ENCODE peak calls at places on chromosome 17, in ten cellular contexts. One of them, this sample, is unnamed.

GRCh38 chr17:13558588-13558987 is 43.1 kb downstream of the HS3ST3A1 start:
- DNase-seq in lung: no peak
- DNase-seq in mammary epithelial cell: no peak
- DNase-seq in body of pancreas: no peak
- DNase-seq in cardiac muscle cell: no peak
- DNase-seq in heart right ventricle: no peak
- DNase-seq in IMR-90: no peak
- DNase-seq in thoracic aorta: no peak
- DNase-seq in tibial artery: no peak
- DNase-seq in H9: no peak
- DNase-seq in this sample: no peak

GRCh38 chr17:46854515-46854914 is 3.1 kb downstream of the WNT9B start:
- DNase-seq in lung: no peak
- DNase-seq in mammary epithelial cell: no peak
- DNase-seq in body of pancreas: no peak
- DNase-seq in cardiac muscle cell: no peak
- DNase-seq in heart right ventricle: no peak
- DNase-seq in IMR-90: no peak
- DNase-seq in thoracic aorta: no peak
- DNase-seq in tibial artery: no peak
- DNase-seq in H9: no peak
- DNase-seq in this sample: no peak

GRCh38 chr17:46811978-46812583 is 6.4 kb downstream of the WNT3 start:
- DNase-seq in lung: no peak
- DNase-seq in mammary epithelial cell: peak
- DNase-seq in body of pancreas: no peak
- DNase-seq in cardiac muscle cell: no peak
- DNase-seq in heart right ventricle: no peak
- DNase-seq in IMR-90: peak
- DNase-seq in thoracic aorta: no peak
- DNase-seq in tibial artery: no peak
- DNase-seq in H9: no peak
- DNase-seq in this sample: peak

GRCh38 chr17:70086468-70086867 is 11.4 kb downstream of the KCNJ16 start:
- DNase-seq in lung: no peak
- DNase-seq in mammary epithelial cell: no peak
- DNase-seq in body of pancreas: no peak
- DNase-seq in cardiac muscle cell: no peak
- DNase-seq in heart right ventricle: no peak
- DNase-seq in IMR-90: peak
- DNase-seq in thoracic aorta: no peak
- DNase-seq in tibial artery: no peak
- DNase-seq in H9: no peak
- DNase-seq in this sample: no peak

GRCh38 chr17:12789976-12790805 is 893 bp downstream of the ARHGAP44 start:
- DNase-seq in lung: peak
- DNase-seq in mammary epithelial cell: no peak
- DNase-seq in body of pancreas: peak
- DNase-seq in cardiac muscle cell: peak
- DNase-seq in heart right ventricle: no peak
- DNase-seq in IMR-90: no peak
- DNase-seq in thoracic aorta: no peak
- DNase-seq in tibial artery: no peak
- DNase-seq in H9: peak
- DNase-seq in this sample: peak

GRCh38 chr17:60079401-60079861 is 710 bp upstream of the HEATR6 start:
- DNase-seq in lung: no peak
- DNase-seq in mammary epithelial cell: peak
- DNase-seq in body of pancreas: no peak
- DNase-seq in cardiac muscle cell: peak
- DNase-seq in heart right ventricle: no peak
- DNase-seq in IMR-90: no peak
- DNase-seq in thoracic aorta: no peak
- DNase-seq in tibial artery: no peak
- DNase-seq in H9: no peak
- DNase-seq in this sample: no peak

GRCh38 chr17:48432820-48433775 is 3.1 kb upstream of the SKAP1 start:
- DNase-seq in lung: no peak
- DNase-seq in mammary epithelial cell: no peak
- DNase-seq in body of pancreas: no peak
- DNase-seq in cardiac muscle cell: no peak
- DNase-seq in heart right ventricle: no peak
- DNase-seq in IMR-90: no peak
- DNase-seq in thoracic aorta: no peak
- DNase-seq in tibial artery: no peak
- DNase-seq in H9: no peak
- DNase-seq in this sample: no peak

GRCh38 chr17:34378664-34379101 is 15.7 kb upstream of the CCL1 start:
- DNase-seq in lung: no peak
- DNase-seq in mammary epithelial cell: no peak
- DNase-seq in body of pancreas: no peak
- DNase-seq in cardiac muscle cell: no peak
- DNase-seq in heart right ventricle: no peak
- DNase-seq in IMR-90: no peak
- DNase-seq in thoracic aorta: no peak
- DNase-seq in tibial artery: no peak
- DNase-seq in H9: no peak
- DNase-seq in this sample: no peak

GRCh38 chr17:30556374-30557332 is 79.4 kb downstream of the GOSR1 start:
- DNase-seq in lung: no peak
- DNase-seq in mammary epithelial cell: no peak
- DNase-seq in body of pancreas: no peak
- DNase-seq in cardiac muscle cell: no peak
- DNase-seq in heart right ventricle: no peak
- DNase-seq in IMR-90: no peak
- DNase-seq in thoracic aorta: no peak
- DNase-seq in tibial artery: no peak
- DNase-seq in H9: peak
- DNase-seq in this sample: no peak

GRCh38 chr17:50659220-50659619 is 24.5 kb downstream of the ABCC3 start:
- DNase-seq in lung: no peak
- DNase-seq in mammary epithelial cell: no peak
- DNase-seq in body of pancreas: no peak
- DNase-seq in cardiac muscle cell: no peak
- DNase-seq in heart right ventricle: no peak
- DNase-seq in IMR-90: no peak
- DNase-seq in thoracic aorta: no peak
- DNase-seq in tibial artery: no peak
- DNase-seq in H9: peak
- DNase-seq in this sample: no peak

GRCh38 chr17:50657627-50658026 is 22.9 kb downstream of the ABCC3 start:
- DNase-seq in lung: no peak
- DNase-seq in mammary epithelial cell: no peak
- DNase-seq in body of pancreas: no peak
- DNase-seq in cardiac muscle cell: no peak
- DNase-seq in heart right ventricle: no peak
- DNase-seq in IMR-90: no peak
- DNase-seq in thoracic aorta: no peak
- DNase-seq in tibial artery: no peak
- DNase-seq in H9: no peak
- DNase-seq in this sample: no peak

GRCh38 chr17:50657054-50657453 is 22.4 kb downstream of the ABCC3 start:
- DNase-seq in lung: no peak
- DNase-seq in mammary epithelial cell: no peak
- DNase-seq in body of pancreas: no peak
- DNase-seq in cardiac muscle cell: no peak
- DNase-seq in heart right ventricle: no peak
- DNase-seq in IMR-90: no peak
- DNase-seq in thoracic aorta: no peak
- DNase-seq in tibial artery: no peak
- DNase-seq in H9: no peak
- DNase-seq in this sample: no peak

GRCh38 chr17:50658602-50659001 is 23.9 kb downstream of the ABCC3 start:
- DNase-seq in lung: no peak
- DNase-seq in mammary epithelial cell: no peak
- DNase-seq in body of pancreas: no peak
- DNase-seq in cardiac muscle cell: no peak
- DNase-seq in heart right ventricle: no peak
- DNase-seq in IMR-90: no peak
- DNase-seq in thoracic aorta: no peak
- DNase-seq in tibial artery: no peak
- DNase-seq in H9: no peak
- DNase-seq in this sample: no peak

DNA sequence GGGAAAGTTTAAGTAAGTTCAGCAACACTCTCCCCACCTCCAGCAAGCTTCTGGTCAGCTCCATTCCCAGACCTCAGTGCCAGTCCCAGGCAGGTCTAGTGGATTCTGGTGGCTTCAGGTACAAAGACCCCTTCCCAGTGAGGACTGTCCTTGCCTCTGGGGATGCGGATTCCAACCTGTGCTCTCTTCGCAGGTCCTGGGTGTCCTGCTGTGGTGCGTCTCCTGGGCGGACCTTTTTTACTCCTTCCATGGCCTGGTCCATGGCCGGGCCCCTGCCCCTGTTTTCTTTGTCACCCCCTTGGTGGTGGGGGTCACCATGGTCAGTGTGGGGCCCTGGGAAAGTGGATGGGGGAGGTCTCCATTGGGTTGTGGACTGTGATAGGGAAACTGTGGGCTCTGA is 21.8 kb downstream of the ABCC3 start:
- DNase-seq in lung: no peak
- DNase-seq in mammary epithelial cell: no peak
- DNase-seq in body of pancreas: no peak
- DNase-seq in cardiac muscle cell: no peak
- DNase-seq in heart right ventricle: no peak
- DNase-seq in IMR-90: no peak
- DNase-seq in thoracic aorta: no peak
- DNase-seq in tibial artery: no peak
- DNase-seq in H9: no peak
- DNase-seq in this sample: no peak
- TF ChIP-seq CTCF in lung: no peak
- TF ChIP-seq CTCF in mammary epithelial cell: no peak
- TF ChIP-seq CTCF in body of pancreas: no peak
- TF ChIP-seq CTCF in cardiac muscle cell: no peak
- TF ChIP-seq CTCF in heart right ventricle: no peak
- TF ChIP-seq CTCF in IMR-90: no peak
- TF ChIP-seq CTCF in thoracic aorta: no peak
- TF ChIP-seq CTCF in tibial artery: no peak
- TF ChIP-seq CTCF in H9: no peak
- TF ChIP-seq CTCF in this sample: no peak

GRCh38 chr17:78415821-78416301 is 37.4 kb downstream of the PGS1 start:
- DNase-seq in lung: no peak
- DNase-seq in mammary epithelial cell: no peak
- DNase-seq in body of pancreas: no peak
- DNase-seq in cardiac muscle cell: no peak
- DNase-seq in heart right ventricle: no peak
- DNase-seq in IMR-90: peak
- DNase-seq in thoracic aorta: no peak
- DNase-seq in tibial artery: no peak
- DNase-seq in H9: no peak
- DNase-seq in this sample: no peak

GRCh38 chr17:78417531-78417909 is 39.1 kb downstream of the PGS1 start:
- DNase-seq in lung: no peak
- DNase-seq in mammary epithelial cell: no peak
- DNase-seq in body of pancreas: no peak
- DNase-seq in cardiac muscle cell: no peak
- DNase-seq in heart right ventricle: no peak
- DNase-seq in IMR-90: no peak
- DNase-seq in thoracic aorta: no peak
- DNase-seq in tibial artery: no peak
- DNase-seq in H9: no peak
- DNase-seq in this sample: no peak

GRCh38 chr17:78414178-78415162 is 36.0 kb downstream of the PGS1 start:
- DNase-seq in lung: no peak
- DNase-seq in mammary epithelial cell: no peak
- DNase-seq in body of pancreas: no peak
- DNase-seq in cardiac muscle cell: no peak
- DNase-seq in heart right ventricle: no peak
- DNase-seq in IMR-90: no peak
- DNase-seq in thoracic aorta: no peak
- DNase-seq in tibial artery: no peak
- DNase-seq in H9: no peak
- DNase-seq in this sample: no peak

GRCh38 chr17:78416791-78417530 is 38.5 kb downstream of the PGS1 start:
- DNase-seq in lung: peak
- DNase-seq in mammary epithelial cell: no peak
- DNase-seq in body of pancreas: no peak
- DNase-seq in cardiac muscle cell: no peak
- DNase-seq in heart right ventricle: peak
- DNase-seq in IMR-90: no peak
- DNase-seq in thoracic aorta: no peak
- DNase-seq in tibial artery: peak
- DNase-seq in H9: no peak
- DNase-seq in this sample: no peak

GRCh38 chr17:78416311-78416711 is 37.9 kb downstream of the PGS1 start:
- DNase-seq in lung: no peak
- DNase-seq in mammary epithelial cell: no peak
- DNase-seq in body of pancreas: no peak
- DNase-seq in cardiac muscle cell: no peak
- DNase-seq in heart right ventricle: no peak
- DNase-seq in IMR-90: peak
- DNase-seq in thoracic aorta: no peak
- DNase-seq in tibial artery: no peak
- DNase-seq in H9: no peak
- DNase-seq in this sample: no peak
- H3K27ac ChIP-seq in lung: peak
- H3K27ac ChIP-seq in mammary epithelial cell: no peak
- H3K27ac ChIP-seq in body of pancreas: no peak
- H3K27ac ChIP-seq in cardiac muscle cell: peak
- H3K27ac ChIP-seq in heart right ventricle: peak
- H3K27ac ChIP-seq in IMR-90: peak
- H3K27ac ChIP-seq in thoracic aorta: peak
- H3K27ac ChIP-seq in tibial artery: peak
- H3K27ac ChIP-seq in H9: no peak
- H3K27ac ChIP-seq in this sample: peak

DNA sequence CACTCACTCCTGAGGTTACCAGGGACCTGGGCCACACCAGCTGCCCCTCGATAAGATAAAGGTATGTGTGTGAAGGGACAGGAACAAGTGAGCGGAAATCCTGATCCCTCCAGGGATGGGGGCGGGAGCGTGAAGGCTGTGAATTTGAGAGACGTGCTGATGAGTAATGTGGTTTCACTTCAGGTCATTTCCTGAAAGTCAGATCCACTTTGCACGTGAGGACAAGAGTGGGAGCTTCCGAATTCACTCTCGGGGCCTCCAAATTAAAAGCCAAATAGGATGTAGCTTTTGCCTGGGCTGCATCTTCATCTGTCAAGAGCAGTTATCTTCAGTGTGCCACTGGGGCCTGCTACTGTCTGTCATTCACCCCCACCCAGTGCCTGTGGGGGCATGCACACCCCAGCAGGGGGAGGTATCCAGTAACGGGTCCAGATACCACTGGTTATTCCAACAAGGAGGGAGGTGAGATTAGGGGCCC is 87.4 kb upstream of the LHX1 start:
- DNase-seq in lung: no peak
- DNase-seq in mammary epithelial cell: peak
- DNase-seq in body of pancreas: no peak
- DNase-seq in cardiac muscle cell: peak
- DNase-seq in heart right ventricle: no peak
- DNase-seq in IMR-90: peak
- DNase-seq in thoracic aorta: no peak
- DNase-seq in tibial artery: no peak
- DNase-seq in H9: no peak
- DNase-seq in this sample: peak
- TF ChIP-seq CTCF in lung: no peak
- TF ChIP-seq CTCF in mammary epithelial cell: peak
- TF ChIP-seq CTCF in body of pancreas: no peak
- TF ChIP-seq CTCF in cardiac muscle cell: peak
- TF ChIP-seq CTCF in heart right ventricle: no peak
- TF ChIP-seq CTCF in IMR-90: no peak
- TF ChIP-seq CTCF in thoracic aorta: no peak
- TF ChIP-seq CTCF in tibial artery: no peak
- TF ChIP-seq CTCF in H9: peak
- TF ChIP-seq CTCF in this sample: no peak

GRCh38 chr17:56804454-56804853 is 29.3 kb downstream of the C17orf67 start:
- DNase-seq in lung: no peak
- DNase-seq in mammary epithelial cell: no peak
- DNase-seq in body of pancreas: no peak
- DNase-seq in cardiac muscle cell: no peak
- DNase-seq in heart right ventricle: no peak
- DNase-seq in IMR-90: no peak
- DNase-seq in thoracic aorta: no peak
- DNase-seq in tibial artery: no peak
- DNase-seq in H9: no peak
- DNase-seq in this sample: no peak
- H3K27ac ChIP-seq in lung: no peak
- H3K27ac ChIP-seq in mammary epithelial cell: no peak
- H3K27ac ChIP-seq in body of pancreas: no peak
- H3K27ac ChIP-seq in cardiac muscle cell: no peak
- H3K27ac ChIP-seq in heart right ventricle: no peak
- H3K27ac ChIP-seq in IMR-90: no peak
- H3K27ac ChIP-seq in thoracic aorta: no peak
- H3K27ac ChIP-seq in tibial artery: no peak
- H3K27ac ChIP-seq in H9: no peak
- H3K27ac ChIP-seq in this sample: no peak

This sample was measured in RWPE1.